ENCODE peak calls at places on chromosomes 2 and 18, in four cellular contexts. X is fibroblast of the aortic adventitia; G is astrocyte; W is CD4-positive, alpha-beta T cell. U is an unnamed sample.

GRCh38 chr18:32530947-32531651 is 60.4 kb upstream of the GAREM1 start:
- DNase-seq in X (peak), G (peak), W (no peak), U (no peak)

GRCh38 chr2:70975237-70975636 is 3.2 kb upstream of the ANKRD53 start:
- DNase-seq in X (no peak), G (no peak), W (no peak), U (no peak)

GRCh38 chr2:229780856-229781773 is 66.8 kb upstream of the DNER start:
- DNase-seq in X (peak), G (peak), W (no peak), U (no peak)

GRCh38 chr2:176213406-176213805 is 24.9 kb downstream of the HOXD1 start:
- DNase-seq in X (no peak), G (no peak), W (no peak), U (no peak)

GRCh38 chr2:43129254-43129653 is 97.2 kb downstream of the ZFP36L2 start:
- DNase-seq in X (no peak), G (no peak), W (no peak), U (no peak)

GRCh38 chr2:239548965-239549595 is 148.3 kb upstream of the HDAC4 start:
- DNase-seq in X (no peak), G (no peak), W (no peak), U (no peak)

GRCh38 chr2:45649457-45649854 is 2.0 kb upstream of the PRKCE start:
- DNase-seq in X (no peak), G (no peak), W (no peak), U (no peak)

GRCh38 chr2:190722825-190723224 is 73.9 kb downstream of the NAB1 start:
- DNase-seq in X (no peak), G (no peak), W (no peak), U (no peak)

GRCh38 chr2:16756831-16757644 is 91.4 kb upstream of the CYRIA start:
- DNase-seq in X (peak), G (peak), W (peak), U (peak)

GRCh38 chr18:45365835-45366234 is 249.4 kb upstream of the SLC14A2 start:
- DNase-seq in X (no peak), G (peak), W (no peak), U (no peak)

GRCh38 chr2:122105171-122105884 is 349.9 kb downstream of the TSN start:
- DNase-seq in X (no peak), G (no peak), W (no peak), U (no peak)

GRCh38 chr18:43392168-43392567 is 114.9 kb upstream of the SYT4 start:
- DNase-seq in X (no peak), G (no peak), W (no peak), U (no peak)

GRCh38 chr18:43393174-43393573 is 115.9 kb upstream of the SYT4 start:
- DNase-seq in X (peak), G (peak), W (no peak), U (no peak)

GRCh38 chr18:43398601-43399000 is 121.3 kb upstream of the SYT4 start:
- DNase-seq in X (no peak), G (no peak), W (no peak), U (no peak)

GRCh38 chr18:43396266-43396665 is 119.0 kb upstream of the SYT4 start:
- DNase-seq in X (peak), G (no peak), W (no peak), U (no peak)
- TF ChIP-seq CTCF in X (peak), G (peak), W (no peak), U (peak)

GRCh38 chr18:8426401-8426800 is 182.8 kb upstream of the RAB12 start:
- DNase-seq in X (no peak), G (no peak), W (no peak), U (no peak)
- TF ChIP-seq CTCF in X (no peak), G (peak), W (no peak), U (peak)

GRCh38 chr18:62876106-62876505 is 160.8 kb downstream of the PHLPP1 start:
- DNase-seq in X (no peak), G (no peak), W (no peak), U (no peak)

GRCh38 chr18:62875320-62875719 is 160.0 kb downstream of the PHLPP1 start:
- DNase-seq in X (no peak), G (no peak), W (no peak), U (no peak)

GRCh38 chr18:62876828-62877227 is 161.5 kb downstream of the PHLPP1 start:
- DNase-seq in X (no peak), G (peak), W (no peak), U (no peak)

GRCh38 chr18:62878305-62878704 is 163.0 kb downstream of the PHLPP1 start:
- DNase-seq in X (peak), G (no peak), W (no peak), U (no peak)

GRCh38 chr18:62877448-62878221 is 162.3 kb downstream of the PHLPP1 start:
- DNase-seq in X (peak), G (peak), W (no peak), U (no peak)
- TF ChIP-seq CTCF in X (peak), G (peak), W (no peak), U (no peak)

GRCh38 chr2:24351627-24351938 is 8.8 kb downstream of the ITSN2 start:
- DNase-seq in X (no peak), G (no peak), W (no peak), U (no peak)

GRCh38 chr2:24353364-24353763 is 7.0 kb downstream of the ITSN2 start:
- DNase-seq in X (no peak), G (no peak), W (no peak), U (no peak)

GRCh38 chr2:24352664-24353063 is 7.7 kb downstream of the ITSN2 start:
- DNase-seq in X (peak), G (no peak), W (no peak), U (no peak)

GRCh38 chr2:24350826-24351626 is 9.3 kb downstream of the ITSN2 start:
- DNase-seq in X (no peak), G (no peak), W (no peak), U (no peak)

GRCh38 chr2:24351981-24352380 is 8.4 kb downstream of the ITSN2 start:
- DNase-seq in X (no peak), G (no peak), W (no peak), U (no peak)
- TF ChIP-seq CTCF in X (peak), G (no peak), W (no peak), U (no peak)

DNA sequence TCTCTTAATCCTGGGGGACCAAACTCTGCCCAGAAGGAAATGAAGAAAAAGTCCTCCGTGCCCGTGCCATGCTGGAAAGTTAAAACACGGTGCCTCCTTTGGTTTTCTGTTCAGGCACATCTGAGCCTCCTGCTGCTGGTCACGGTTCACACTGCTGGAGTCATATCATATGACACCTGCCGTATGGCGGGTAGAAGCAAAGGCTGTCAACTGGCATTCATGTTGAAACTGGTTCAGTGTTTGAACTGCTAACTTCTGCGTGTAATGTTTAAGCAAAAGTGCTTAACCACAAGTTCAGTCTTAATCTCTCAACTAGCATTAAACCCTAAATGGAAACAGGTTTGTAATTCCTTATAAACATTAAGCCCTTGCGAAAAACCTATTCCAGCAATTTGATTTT is 3.1 kb downstream of the STK39 start:
- DNase-seq in X (no peak), G (no peak), W (peak), U (no peak)
- TF ChIP-seq CTCF in X (no peak), G (no peak), W (no peak), U (no peak)

DNA sequence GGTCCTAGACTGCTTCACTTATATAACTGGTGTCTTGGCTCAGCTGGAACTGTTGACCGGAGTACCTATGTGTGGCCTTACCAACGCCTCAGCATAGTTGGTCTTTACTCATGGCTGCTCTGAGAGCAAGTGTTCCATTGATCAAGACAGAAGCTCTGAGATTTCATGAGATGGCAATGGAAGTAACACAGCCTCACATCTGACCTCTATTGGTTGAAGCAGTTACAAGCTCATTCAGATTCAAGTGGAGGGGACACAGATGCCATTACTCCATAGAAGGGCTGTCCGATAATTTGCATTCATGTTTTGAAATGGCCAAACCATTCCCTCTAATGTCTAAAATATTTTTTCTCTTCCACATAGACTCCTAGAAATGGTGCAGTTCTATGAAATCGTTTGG is 46.4 kb upstream of the STK39 start:
- DNase-seq in X (no peak), G (no peak), W (no peak), U (no peak)
- TF ChIP-seq CTCF in X (no peak), G (no peak), W (no peak), U (no peak)